ENCODE peak calls at places on chromosomes 1 and 21, in nine cellular contexts. One of them, this sample, is unnamed.
A peak's percentile ranks its signal among the peaks of the same experiment; 100 is the strongest.

GRCh38 chr1:202599669-202600431 is 110.4 kb downstream of the SYT2 start:
- DNase-seq in fibroblast of pulmonary artery: peak; percentile 88
- DNase-seq in heart left ventricle: peak; percentile 64
- DNase-seq in keratinocyte: peak; percentile 53
- DNase-seq in left ventricle myocardium inferior: peak; percentile 54
- DNase-seq in transverse colon: peak; percentile 53
- DNase-seq in AG04450: peak; percentile 71
- DNase-seq in left lung: peak; percentile 56
- DNase-seq in cardiac muscle cell: peak; percentile 71
- DNase-seq in this sample: peak; percentile 27

GRCh38 chr1:172278478-172278877 is 142.0 kb upstream of the C1orf105 start:
- DNase-seq in heart left ventricle: no peak
- DNase-seq in cardiac muscle cell: no peak
- DNase-seq in transverse colon: no peak
- DNase-seq in left lung: no peak
- DNase-seq in keratinocyte: no peak
- DNase-seq in AG04450: no peak
- DNase-seq in fibroblast of pulmonary artery: peak; percentile 57
- DNase-seq in left ventricle myocardium inferior: no peak
- DNase-seq in this sample: no peak

GRCh38 chr1:228938248-228938891 is 203.1 kb downstream of the RHOU start:
- DNase-seq in keratinocyte: no peak
- DNase-seq in cardiac muscle cell: peak; percentile 39
- DNase-seq in transverse colon: no peak
- DNase-seq in fibroblast of pulmonary artery: no peak
- DNase-seq in left lung: no peak
- DNase-seq in heart left ventricle: peak; percentile 45
- DNase-seq in left ventricle myocardium inferior: no peak
- DNase-seq in AG04450: no peak
- DNase-seq in this sample: no peak

GRCh38 chr1:160256396-160257046 is 5.8 kb downstream of the DCAF8 start:
- DNase-seq in transverse colon: no peak
- DNase-seq in AG04450: peak; percentile 23
- DNase-seq in keratinocyte: no peak
- DNase-seq in heart left ventricle: no peak
- DNase-seq in cardiac muscle cell: peak; percentile 41
- DNase-seq in left lung: no peak
- DNase-seq in fibroblast of pulmonary artery: peak; percentile 79
- DNase-seq in left ventricle myocardium inferior: no peak
- DNase-seq in this sample: no peak

GRCh38 chr1:9376886-9377333 is 84.2 kb downstream of the SPSB1 start:
- DNase-seq in left lung: no peak
- DNase-seq in fibroblast of pulmonary artery: peak; percentile 68
- DNase-seq in AG04450: no peak
- DNase-seq in left ventricle myocardium inferior: peak; percentile 59
- DNase-seq in keratinocyte: no peak
- DNase-seq in cardiac muscle cell: no peak
- DNase-seq in transverse colon: peak; percentile 58
- DNase-seq in heart left ventricle: no peak
- DNase-seq in this sample: no peak

GRCh38 chr1:57796609-57797008 is 372.7 kb upstream of the DAB1 start:
- DNase-seq in transverse colon: no peak
- DNase-seq in AG04450: no peak
- DNase-seq in left lung: no peak
- DNase-seq in keratinocyte: peak; percentile 1
- DNase-seq in cardiac muscle cell: no peak
- DNase-seq in left ventricle myocardium inferior: no peak
- DNase-seq in fibroblast of pulmonary artery: peak; percentile 13
- DNase-seq in heart left ventricle: no peak
- DNase-seq in this sample: no peak

GRCh38 chr1:113123737-113124136 is 50.7 kb downstream of the LRIG2 start:
- DNase-seq in AG04450: peak; percentile 43
- DNase-seq in transverse colon: no peak
- DNase-seq in left ventricle myocardium inferior: no peak
- DNase-seq in heart left ventricle: no peak
- DNase-seq in keratinocyte: no peak
- DNase-seq in cardiac muscle cell: no peak
- DNase-seq in fibroblast of pulmonary artery: peak; percentile 42
- DNase-seq in left lung: no peak
- DNase-seq in this sample: no peak

GRCh38 chr1:243477676-243478075 is 221.8 kb downstream of the SDCCAG8 start:
- DNase-seq in heart left ventricle: no peak
- DNase-seq in cardiac muscle cell: no peak
- DNase-seq in transverse colon: no peak
- DNase-seq in left ventricle myocardium inferior: no peak
- DNase-seq in keratinocyte: no peak
- DNase-seq in fibroblast of pulmonary artery: no peak
- DNase-seq in left lung: no peak
- DNase-seq in AG04450: no peak
- DNase-seq in this sample: no peak

GRCh38 chr1:113987259-113987658 is 8.0 kb downstream of the OLFML3 start:
- DNase-seq in cardiac muscle cell: no peak
- DNase-seq in AG04450: no peak
- DNase-seq in keratinocyte: no peak
- DNase-seq in left ventricle myocardium inferior: no peak
- DNase-seq in heart left ventricle: no peak
- DNase-seq in transverse colon: no peak
- DNase-seq in left lung: no peak
- DNase-seq in fibroblast of pulmonary artery: no peak
- DNase-seq in this sample: no peak

GRCh38 chr1:86436041-86436440 is 12.1 kb downstream of the CLCA2 start:
- DNase-seq in cardiac muscle cell: no peak
- DNase-seq in keratinocyte: no peak
- DNase-seq in left lung: no peak
- DNase-seq in AG04450: no peak
- DNase-seq in fibroblast of pulmonary artery: no peak
- DNase-seq in left ventricle myocardium inferior: no peak
- DNase-seq in heart left ventricle: no peak
- DNase-seq in transverse colon: no peak
- DNase-seq in this sample: no peak

GRCh38 chr1:115829023-115829674 is 11.8 kb downstream of the NHLH2 start:
- DNase-seq in cardiac muscle cell: no peak
- DNase-seq in AG04450: peak; percentile 27
- DNase-seq in transverse colon: peak; percentile 29
- DNase-seq in left lung: peak; percentile 63
- DNase-seq in heart left ventricle: no peak
- DNase-seq in keratinocyte: peak; percentile 66
- DNase-seq in left ventricle myocardium inferior: no peak
- DNase-seq in fibroblast of pulmonary artery: peak; percentile 71
- DNase-seq in this sample: no peak

DNA sequence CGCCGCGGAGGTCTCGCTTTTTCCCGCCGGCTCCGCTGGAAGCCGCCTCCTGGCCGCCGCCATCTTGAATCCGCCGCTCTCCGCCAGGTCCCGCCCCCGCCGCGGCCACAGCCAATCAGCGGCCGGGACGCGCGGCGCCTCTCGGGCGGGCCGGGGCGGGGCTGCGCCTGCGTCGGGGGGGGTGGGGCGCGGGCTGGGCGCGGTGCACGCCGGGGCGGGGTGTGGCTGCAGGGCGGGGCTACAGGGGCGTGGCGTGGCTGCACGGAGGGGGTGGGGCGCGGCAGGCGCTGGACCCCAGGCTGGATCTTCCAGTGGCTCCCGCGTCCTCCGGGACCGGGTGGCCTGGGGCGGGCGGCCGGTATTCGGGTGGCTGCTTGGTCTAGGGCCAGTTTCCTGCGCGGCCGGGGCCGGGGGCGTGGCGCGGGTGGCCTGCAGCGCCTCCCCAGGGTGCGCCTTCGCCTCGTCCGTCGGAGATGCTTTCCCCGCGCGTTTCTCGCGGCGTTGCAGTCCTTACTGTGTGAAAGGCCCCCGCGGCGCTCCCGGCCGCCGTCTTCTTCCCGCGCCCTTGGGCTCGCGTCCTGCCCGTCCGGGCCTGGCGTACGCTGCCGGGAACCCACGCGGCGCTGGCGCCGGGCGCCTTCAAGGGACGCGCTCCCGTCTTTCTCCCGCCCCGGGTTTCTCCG is 575 bp downstream of the PCNT start:
- DNase-seq in left ventricle myocardium inferior: peak; percentile 87
- DNase-seq in keratinocyte: peak; percentile 40
- DNase-seq in AG04450: peak; percentile 21
- DNase-seq in heart left ventricle: peak; percentile 91
- DNase-seq in transverse colon: peak; percentile 90
- DNase-seq in left lung: peak; percentile 90
- DNase-seq in fibroblast of pulmonary artery: peak; percentile 81
- DNase-seq in cardiac muscle cell: peak; percentile 90
- DNase-seq in this sample: peak; percentile 75
- TF ChIP-seq CTCF in left ventricle myocardium inferior: no peak
- TF ChIP-seq CTCF in keratinocyte: no peak
- TF ChIP-seq CTCF in AG04450: peak; percentile 10
- TF ChIP-seq CTCF in heart left ventricle: no peak
- TF ChIP-seq CTCF in transverse colon: no peak
- TF ChIP-seq CTCF in left lung: no peak
- TF ChIP-seq CTCF in fibroblast of pulmonary artery: no peak
- TF ChIP-seq CTCF in cardiac muscle cell: peak; percentile 14
- TF ChIP-seq CTCF in this sample: no peak

GRCh38 chr1:234980224-234980656 is 148.4 kb downstream of the TOMM20 start:
- DNase-seq in transverse colon: no peak
- DNase-seq in keratinocyte: no peak
- DNase-seq in fibroblast of pulmonary artery: peak; percentile 83
- DNase-seq in AG04450: no peak
- DNase-seq in left lung: peak; percentile 54
- DNase-seq in left ventricle myocardium inferior: no peak
- DNase-seq in heart left ventricle: no peak
- DNase-seq in cardiac muscle cell: no peak
- DNase-seq in this sample: no peak
- TF ChIP-seq CTCF in transverse colon: no peak
- TF ChIP-seq CTCF in keratinocyte: no peak
- TF ChIP-seq CTCF in fibroblast of pulmonary artery: no peak
- TF ChIP-seq CTCF in AG04450: no peak
- TF ChIP-seq CTCF in left lung: no peak
- TF ChIP-seq CTCF in left ventricle myocardium inferior: no peak
- TF ChIP-seq CTCF in heart left ventricle: no peak
- TF ChIP-seq CTCF in cardiac muscle cell: peak; percentile 6
- TF ChIP-seq CTCF in this sample: no peak

DNA sequence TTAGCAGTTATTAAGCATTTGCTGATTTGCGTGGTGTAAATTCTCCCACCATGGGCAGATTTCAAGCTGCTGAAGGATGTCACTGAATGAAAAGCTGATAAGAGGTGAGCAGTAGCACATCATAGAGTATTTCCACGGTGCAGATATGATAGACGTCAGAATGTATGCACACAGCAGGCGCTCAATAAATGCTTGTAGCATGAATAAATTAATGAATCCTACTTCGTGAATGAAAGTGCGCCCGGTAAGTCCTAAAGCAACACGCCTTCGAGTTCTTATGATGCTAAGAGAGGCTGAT is 505 bp upstream of the UBIAD1 start:
- DNase-seq in AG04450: no peak
- DNase-seq in fibroblast of pulmonary artery: no peak
- DNase-seq in transverse colon: no peak
- DNase-seq in heart left ventricle: no peak
- DNase-seq in left lung: no peak
- DNase-seq in cardiac muscle cell: no peak
- DNase-seq in keratinocyte: no peak
- DNase-seq in left ventricle myocardium inferior: no peak
- DNase-seq in this sample: no peak
- TF ChIP-seq CTCF in AG04450: no peak
- TF ChIP-seq CTCF in fibroblast of pulmonary artery: peak; percentile 19
- TF ChIP-seq CTCF in transverse colon: no peak
- TF ChIP-seq CTCF in heart left ventricle: no peak
- TF ChIP-seq CTCF in left lung: no peak
- TF ChIP-seq CTCF in cardiac muscle cell: peak; percentile 18
- TF ChIP-seq CTCF in keratinocyte: no peak
- TF ChIP-seq CTCF in left ventricle myocardium inferior: no peak
- TF ChIP-seq CTCF in this sample: no peak

DNA sequence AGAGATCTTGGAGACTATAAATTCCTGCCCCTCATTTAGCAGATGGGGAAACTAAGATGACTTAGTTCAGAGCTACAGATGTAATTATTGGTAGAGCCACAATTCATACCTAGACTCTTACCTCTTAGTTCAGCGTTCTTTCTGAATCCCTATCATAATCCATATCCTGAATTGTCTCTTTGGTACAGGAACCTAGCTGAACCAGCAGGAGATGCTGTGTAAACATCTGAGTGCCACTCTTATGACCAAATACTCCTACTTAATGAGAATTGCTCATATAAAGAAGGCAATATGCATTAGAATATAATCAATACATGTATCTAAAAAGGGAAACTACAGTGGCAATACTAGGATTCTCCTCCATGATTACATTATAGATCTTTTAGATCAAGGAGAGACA is 459.0 kb downstream of the SIPA1L2 start:
- DNase-seq in transverse colon: no peak
- DNase-seq in cardiac muscle cell: no peak
- DNase-seq in fibroblast of pulmonary artery: no peak
- DNase-seq in AG04450: no peak
- DNase-seq in left lung: no peak
- DNase-seq in left ventricle myocardium inferior: no peak
- DNase-seq in keratinocyte: no peak
- DNase-seq in heart left ventricle: no peak
- DNase-seq in this sample: no peak
- TF ChIP-seq CTCF in transverse colon: no peak
- TF ChIP-seq CTCF in cardiac muscle cell: peak; percentile 22
- TF ChIP-seq CTCF in fibroblast of pulmonary artery: no peak
- TF ChIP-seq CTCF in AG04450: no peak
- TF ChIP-seq CTCF in left lung: no peak
- TF ChIP-seq CTCF in left ventricle myocardium inferior: no peak
- TF ChIP-seq CTCF in keratinocyte: no peak
- TF ChIP-seq CTCF in heart left ventricle: no peak
- TF ChIP-seq CTCF in this sample: no peak

This sample was measured in progenitor cell of endocrine pancreas.